ENCODE peak calls at places on chromosomes 6 and 20, in nine cellular contexts. J, U, W, A, E, H, Q, G and R are unnamed samples.

GRCh38 chr20:36105731-36106226 is 48.8 kb upstream of the EPB41L1 start:
- DNase-seq in W (no peak), G (no peak), Q (no peak), J (no peak), E (no peak), A (no peak), U (peak; percentile 63), H (no peak), R (no peak)

GRCh38 chr20:25304025-25304549 is 56.2 kb downstream of the PYGB start:
- DNase-seq in G (peak; percentile 27), E (no peak), W (no peak), Q (no peak), A (no peak), H (no peak), J (no peak), U (no peak), R (no peak)

GRCh38 chr20:18527836-18528235 is 20.1 kb downstream of the SEC23B start:
- DNase-seq in W (no peak), Q (no peak), H (no peak), J (no peak), G (no peak), U (no peak), E (peak; percentile 75), A (no peak), R (no peak)

GRCh38 chr6:90434096-90434495 is 137.5 kb upstream of the BACH2 start:
- DNase-seq in J (no peak), Q (no peak), G (no peak), W (no peak), U (no peak), H (no peak), E (no peak), A (no peak), R (no peak)

GRCh38 chr20:641516-641913 is 11.5 kb downstream of the SRXN1 start:
- DNase-seq in W (no peak), J (peak; percentile 86), H (no peak), G (no peak), Q (no peak), A (peak; percentile 85), U (no peak), E (no peak), R (no peak)

GRCh38 chr6:7673063-7673536 is 52.8 kb upstream of the BMP6 start:
- DNase-seq in G (peak; percentile 62), W (peak; percentile 20), J (no peak), U (no peak), H (no peak), E (peak; percentile 5), Q (peak; percentile 50), A (no peak), R (peak; percentile 67)

GRCh38 chr20:20083796-20084195 is 31.5 kb downstream of the CFAP61 start:
- DNase-seq in E (peak; percentile 20), G (no peak), J (peak; percentile 29), U (no peak), H (no peak), W (no peak), Q (peak; percentile 19), A (peak; percentile 52), R (no peak)

GRCh38 chr6:50602191-50602810 is 111.0 kb upstream of the TFAP2D start:
- DNase-seq in A (peak; percentile 41), W (no peak), H (no peak), Q (peak; percentile 2), E (peak; percentile 21), G (no peak), U (no peak), J (no peak), R (no peak)

GRCh38 chr6:18053071-18053475 is 65.6 kb upstream of the KIF13A start:
- DNase-seq in H (no peak), J (no peak), U (no peak), Q (no peak), A (no peak), E (peak; percentile 75), W (no peak), G (no peak), R (no peak)

GRCh38 chr20:57342829-57343228 is 8.2 kb upstream of the RAE1 start:
- DNase-seq in Q (no peak), J (no peak), W (no peak), H (no peak), U (no peak), G (no peak), A (no peak), E (peak; percentile 10), R (no peak)

GRCh38 chr20:22462975-22463914 is 121.1 kb downstream of the FOXA2 start:
- DNase-seq in Q (no peak), J (no peak), G (no peak), H (no peak), U (peak; percentile 54), E (no peak), W (no peak), A (no peak), R (no peak)

GRCh38 chr20:1973921-1974440 is 19.9 kb downstream of the PDYN start:
- DNase-seq in A (no peak), J (no peak), W (no peak), E (no peak), H (no peak), Q (no peak), U (no peak), G (no peak), R (no peak)

GRCh38 chr6:127554435-127555006 is 22.5 kb upstream of the C6orf58 start:
- DNase-seq in E (peak; percentile 27), J (peak; percentile 33), W (no peak), G (no peak), U (no peak), Q (peak; percentile 60), A (peak; percentile 46), H (no peak), R (no peak)

GRCh38 chr6:102732908-102733307 is 1339.4 kb downstream of the GRIK2 start:
- DNase-seq in U (no peak), W (no peak), E (no peak), Q (no peak), A (no peak), H (no peak), J (no peak), G (no peak), R (no peak)

GRCh38 chr6:2658788-2659187 is 91.9 kb downstream of the MYLK4 start:
- DNase-seq in A (peak; percentile 68), E (no peak), Q (peak; percentile 10), H (no peak), G (no peak), W (no peak), U (no peak), J (no peak), R (no peak)

GRCh38 chr6:25327372-25327771 is 48.2 kb downstream of the CARMIL1 start:
- DNase-seq in Q (no peak), H (no peak), A (no peak), E (no peak), J (no peak), W (no peak), G (no peak), U (no peak), R (no peak)

GRCh38 chr6:131924881-131925474 is 26.2 kb downstream of the CCN2 start:
- DNase-seq in U (no peak), H (no peak), W (no peak), G (no peak), J (peak; percentile 27), A (peak; percentile 77), Q (peak; percentile 49), E (peak; percentile 66), R (no peak)

GRCh38 chr20:61976650-61977332 is 88.9 kb downstream of the TAF4 start:
- DNase-seq in E (no peak), U (no peak), Q (no peak), H (no peak), G (no peak), J (no peak), A (no peak), W (no peak), R (no peak)

DNA sequence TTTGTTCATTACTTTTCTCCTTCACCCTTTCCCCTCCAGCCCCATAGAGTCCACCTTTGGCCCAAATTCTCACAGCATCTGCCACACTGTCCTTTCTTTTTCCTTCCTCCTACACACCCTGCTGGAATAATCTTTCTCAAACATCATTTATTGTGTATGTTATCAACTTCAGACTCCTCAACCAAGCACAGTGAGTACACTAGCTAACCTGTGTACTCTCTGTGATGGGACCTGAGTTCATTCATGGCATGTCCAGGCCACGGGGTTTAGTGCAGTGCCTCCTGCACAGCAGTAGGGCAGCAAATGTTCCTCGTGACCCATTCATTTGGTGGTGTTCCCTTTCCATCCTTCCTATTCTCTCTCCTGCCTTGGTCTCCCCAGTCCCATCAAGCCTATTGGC is 7.1 kb upstream of the ARMC12 start:
- DNase-seq in J (no peak), H (peak; percentile 10), W (no peak), G (no peak), Q (no peak), U (peak; percentile 57), E (no peak), A (no peak), R (no peak)
- H3K4me1 ChIP-seq in J (peaks cover 68% of the 10 kb centered on the region), H (peaks cover 56% of the 10 kb centered on the region), W (peaks cover 88% of the 10 kb centered on the region), G (peaks cover 46% of the 10 kb centered on the region), Q (peaks cover 63% of the 10 kb centered on the region), U (peaks cover 15% of the 10 kb centered on the region), E (peaks cover 16% of the 10 kb centered on the region), A (peaks cover 78% of the 10 kb centered on the region), R (peaks cover 86% of the 10 kb centered on the region)

GRCh38 chr20:46222521-46223007 is 85.7 kb downstream of the CDH22 start:
- DNase-seq in H (no peak), U (no peak), E (no peak), A (no peak), J (no peak), Q (no peak), G (peak; percentile 87), W (peak; percentile 90), R (no peak)
- TF ChIP-seq POLR2A in H (no peak), U (no peak), E (no peak), A (no peak), J (no peak), Q (no peak), G (no peak), W (no peak), R (no peak)

DNA sequence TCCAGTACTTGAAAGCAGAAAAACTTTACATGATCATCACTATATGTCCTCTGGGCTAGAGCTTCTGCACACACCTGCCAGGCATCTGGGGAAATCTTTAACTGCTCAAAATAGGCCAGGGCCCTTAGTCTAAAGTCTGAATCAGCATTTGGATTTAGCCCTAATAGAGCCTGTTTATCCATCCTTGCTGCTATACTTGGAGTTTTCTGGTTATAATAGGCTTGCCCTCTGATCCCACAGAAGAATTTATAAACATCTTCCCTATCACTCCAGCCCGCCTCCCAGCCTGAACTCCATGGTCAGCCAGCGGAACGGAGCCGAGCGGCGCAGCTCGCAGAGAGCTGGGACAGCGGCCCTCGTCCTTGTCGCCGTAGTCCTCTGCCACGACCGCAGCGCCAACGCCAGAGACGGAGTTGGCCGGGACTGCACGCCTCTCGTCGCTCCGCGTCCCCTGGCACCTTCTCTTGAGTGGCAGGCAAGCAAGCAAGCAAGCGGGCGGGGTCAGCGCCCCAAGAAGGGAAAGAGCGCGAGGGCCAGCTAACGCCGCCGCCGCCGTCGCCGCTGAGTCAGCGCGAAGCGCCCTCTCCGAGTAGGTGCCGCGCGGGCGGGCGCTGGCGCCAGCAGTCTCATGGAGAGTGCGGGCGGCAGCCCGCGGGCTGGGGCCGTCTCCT is 25.4 kb upstream of the ASIP start:
- DNase-seq in H (peak; percentile 73), G (peak; percentile 92), U (peak; percentile 81), Q (peak; percentile 64), A (peak; percentile 79), E (peak; percentile 67), W (peak; percentile 89), J (peak; percentile 54), R (peak; percentile 52)
- TF ChIP-seq CTCF in H (no peak), G (no peak), U (no peak), Q (no peak), A (peak; percentile 54), E (no peak), W (no peak), J (no peak), R (no peak)

GRCh38 chr20:4170621-4171537 is 155.5 kb upstream of the RNF24 start:
- DNase-seq in E (no peak), J (no peak), W (peak; percentile 79), A (no peak), H (no peak), U (no peak), G (no peak), Q (no peak), R (no peak)
- H3K4me1 ChIP-seq in E (peaks cover 13% of the 10 kb centered on the region), J (peaks cover 85% of the 10 kb centered on the region), W (peaks cover 47% of the 10 kb centered on the region), A (peaks cover 65% of the 10 kb centered on the region), H (no peaks in the 10 kb centered on the region), U (no peaks in the 10 kb centered on the region), G (peaks cover 3% of the 10 kb centered on the region), Q (peaks cover 8% of the 10 kb centered on the region), R (no peaks in the 10 kb centered on the region)